ENCODE peak calls at places on chromosome 21, in ten cellular contexts. P is cardiac fibroblast; H is NCI-H69; M is fibroblast of lung; R is MCF 10A; A is astrocyte of the spinal cord; G is stromal cell of bone marrow; J is stimulated activated CD4-positive, alpha-beta T cell treated with anti-CD3 and anti-CD28 coated beads, Interleukin-1b, Interleukin-23, amount 100 ng/mL, for 4 hours; Y is sciatic nerve; U is NCI-H345. Z is an unnamed sample.

GRCh38 chr21:45833437-45833836 is 148.1 kb upstream of the COL6A1 start:
- DNase-seq in P (no peak), H (no peak), M (no peak), R (no peak), A (no peak), G (no peak), J (no peak), Y (no peak), U (no peak), Z (no peak)

GRCh38 chr21:44000360-44000759 is 11.7 kb upstream of the TRAPPC10 start:
- DNase-seq in P (no peak), H (no peak), M (no peak), R (no peak), A (no peak), G (no peak), J (no peak), Y (no peak), U (no peak), Z (no peak)

GRCh38 chr21:25862596-25862995 is 127.8 kb downstream of the GABPA start:
- DNase-seq in P (peak; percentile 55), H (peak; percentile 56), M (peak; percentile 30), R (peak; percentile 50), A (peak; percentile 35), G (peak; percentile 20), J (no peak), Y (no peak), U (peak; percentile 5), Z (no peak)

GRCh38 chr21:32653326-32653901 is 41.2 kb upstream of the CFAP298 start:
- DNase-seq in P (peak; percentile 38), H (peak; percentile 39), M (no peak), R (peak; percentile 27), A (peak; percentile 8), G (peak; percentile 0), J (peak; percentile 8), Y (no peak), U (no peak), Z (no peak)

GRCh38 chr21:45528981-45529784 is 13.1 kb downstream of the SLC19A1 start:
- DNase-seq in P (no peak), H (no peak), M (no peak), R (no peak), A (no peak), G (no peak), J (no peak), Y (peak; percentile 49), U (no peak), Z (peak; percentile 25)

GRCh38 chr21:35825370-35825769 is 235.0 kb downstream of the SETD4 start:
- DNase-seq in P (no peak), H (no peak), M (no peak), R (no peak), A (no peak), G (no peak), J (no peak), Y (no peak), U (no peak), Z (no peak)

GRCh38 chr21:29571949-29572348 is 273.2 kb downstream of the BACH1 start:
- DNase-seq in P (no peak), H (no peak), M (no peak), R (no peak), A (no peak), G (no peak), J (no peak), Y (no peak), U (no peak), Z (no peak)

GRCh38 chr21:34199121-34199910 is 125.9 kb downstream of the MRPS6 start:
- DNase-seq in P (no peak), H (peak; percentile 76), M (no peak), R (no peak), A (peak; percentile 10), G (no peak), J (no peak), Y (no peak), U (peak; percentile 29), Z (no peak)

GRCh38 chr21:41762236-41762635 is 4.6 kb downstream of the RIPK4 start:
- DNase-seq in P (no peak), H (peak; percentile 63), M (no peak), R (no peak), A (no peak), G (no peak), J (no peak), Y (no peak), U (no peak), Z (no peak)

GRCh38 chr21:19198801-19199200 is 795.2 kb upstream of the TMPRSS15 start:
- DNase-seq in P (no peak), H (no peak), M (no peak), R (peak; percentile 9), A (no peak), G (no peak), J (no peak), Y (no peak), U (no peak), Z (no peak)

GRCh38 chr21:45320261-45320990 is 32.7 kb upstream of the POFUT2 start:
- DNase-seq in P (no peak), H (peak; percentile 69), M (no peak), R (no peak), A (no peak), G (no peak), J (no peak), Y (peak; percentile 64), U (peak; percentile 81), Z (no peak)

GRCh38 chr21:41834252-41834925 is 44.8 kb downstream of the PRDM15 start:
- DNase-seq in P (no peak), H (no peak), M (no peak), R (no peak), A (no peak), G (no peak), J (no peak), Y (peak; percentile 26), U (no peak), Z (no peak)

GRCh38 chr21:16291296-16291695 is 561.5 kb downstream of the USP25 start:
- DNase-seq in P (no peak), H (no peak), M (no peak), R (no peak), A (no peak), G (no peak), J (no peak), Y (no peak), U (no peak), Z (no peak)

GRCh38 chr21:32349333-32349944 is 43.4 kb downstream of the URB1 start:
- DNase-seq in P (no peak), H (no peak), M (no peak), R (no peak), A (no peak), G (no peak), J (no peak), Y (no peak), U (no peak), Z (no peak)